ENCODE peak calls at places on chromosome 14, in nine cellular contexts. One of them, this sample, is unnamed.

GRCh38 chr14:68824517-68825347 is 31.9 kb upstream of the ZFP36L1 start:
- DNase-seq in PC-3: peak; percentile 90
- DNase-seq in A549: peak; percentile 80
- DNase-seq in endothelial cell: peak; percentile 84
- DNase-seq in activated B cell treated with CpG ODN at 0.5 μM for 24 hours: no peak
- DNase-seq in fibroblast of mammary gland: peak; percentile 79
- DNase-seq in prostate gland: peak; percentile 35
- DNase-seq in IMR-90: peak; percentile 62
- DNase-seq in left ventricle myocardium inferior: peak; percentile 89
- DNase-seq in this sample: peak; percentile 64

GRCh38 chr14:64636208-64636979 is 67.8 kb upstream of the PLEKHG3 start:
- DNase-seq in PC-3: peak; percentile 87
- DNase-seq in A549: peak; percentile 84
- DNase-seq in endothelial cell: peak; percentile 74
- DNase-seq in activated B cell treated with CpG ODN at 0.5 μM for 24 hours: peak; percentile 54
- DNase-seq in fibroblast of mammary gland: peak; percentile 60
- DNase-seq in prostate gland: peak; percentile 57
- DNase-seq in IMR-90: peak; percentile 67
- DNase-seq in left ventricle myocardium inferior: peak; percentile 63
- DNase-seq in this sample: peak; percentile 51

GRCh38 chr14:56808314-56809201 is 1.7 kb downstream of the OTX2 start:
- DNase-seq in PC-3: no peak
- DNase-seq in A549: no peak
- DNase-seq in endothelial cell: peak; percentile 36
- DNase-seq in activated B cell treated with CpG ODN at 0.5 μM for 24 hours: no peak
- DNase-seq in fibroblast of mammary gland: no peak
- DNase-seq in prostate gland: no peak
- DNase-seq in IMR-90: no peak
- DNase-seq in left ventricle myocardium inferior: no peak
- DNase-seq in this sample: no peak

GRCh38 chr14:91108941-91109611 is 4.8 kb upstream of the DGLUCY start:
- DNase-seq in PC-3: peak; percentile 35
- DNase-seq in A549: no peak
- DNase-seq in endothelial cell: no peak
- DNase-seq in activated B cell treated with CpG ODN at 0.5 μM for 24 hours: no peak
- DNase-seq in fibroblast of mammary gland: no peak
- DNase-seq in prostate gland: peak; percentile 58
- DNase-seq in IMR-90: no peak
- DNase-seq in left ventricle myocardium inferior: no peak
- DNase-seq in this sample: no peak

GRCh38 chr14:89507521-89507920 is 90.5 kb upstream of the FOXN3 start:
- DNase-seq in PC-3: peak; percentile 91
- DNase-seq in A549: no peak
- DNase-seq in endothelial cell: no peak
- DNase-seq in activated B cell treated with CpG ODN at 0.5 μM for 24 hours: no peak
- DNase-seq in fibroblast of mammary gland: peak; percentile 83
- DNase-seq in prostate gland: no peak
- DNase-seq in IMR-90: peak; percentile 91
- DNase-seq in left ventricle myocardium inferior: no peak
- DNase-seq in this sample: no peak

GRCh38 chr14:84006643-84007137 is 1523.3 kb upstream of the FLRT2 start:
- DNase-seq in PC-3: peak; percentile 8
- DNase-seq in A549: no peak
- DNase-seq in endothelial cell: peak; percentile 56
- DNase-seq in activated B cell treated with CpG ODN at 0.5 μM for 24 hours: no peak
- DNase-seq in fibroblast of mammary gland: no peak
- DNase-seq in prostate gland: no peak
- DNase-seq in IMR-90: no peak
- DNase-seq in left ventricle myocardium inferior: no peak
- DNase-seq in this sample: no peak

GRCh38 chr14:91866061-91866460 is 1.3 kb downstream of the TC2N start:
- DNase-seq in PC-3: peak; percentile 15
- DNase-seq in A549: no peak
- DNase-seq in endothelial cell: no peak
- DNase-seq in activated B cell treated with CpG ODN at 0.5 μM for 24 hours: no peak
- DNase-seq in fibroblast of mammary gland: no peak
- DNase-seq in prostate gland: no peak
- DNase-seq in IMR-90: no peak
- DNase-seq in left ventricle myocardium inferior: no peak
- DNase-seq in this sample: no peak

GRCh38 chr14:62983821-62984220 is 61.4 kb downstream of the KCNH5 start:
- DNase-seq in PC-3: no peak
- DNase-seq in A549: no peak
- DNase-seq in endothelial cell: no peak
- DNase-seq in activated B cell treated with CpG ODN at 0.5 μM for 24 hours: no peak
- DNase-seq in fibroblast of mammary gland: no peak
- DNase-seq in prostate gland: no peak
- DNase-seq in IMR-90: no peak
- DNase-seq in left ventricle myocardium inferior: no peak
- DNase-seq in this sample: no peak

GRCh38 chr14:92204792-92205191 is 83.0 kb downstream of the CPSF2 start:
- DNase-seq in PC-3: no peak
- DNase-seq in A549: no peak
- DNase-seq in endothelial cell: no peak
- DNase-seq in activated B cell treated with CpG ODN at 0.5 μM for 24 hours: no peak
- DNase-seq in fibroblast of mammary gland: no peak
- DNase-seq in prostate gland: no peak
- DNase-seq in IMR-90: no peak
- DNase-seq in left ventricle myocardium inferior: no peak
- DNase-seq in this sample: no peak

GRCh38 chr14:76486251-76486743 is 110.4 kb downstream of the ESRRB start:
- DNase-seq in PC-3: no peak
- DNase-seq in A549: no peak
- DNase-seq in endothelial cell: no peak
- DNase-seq in activated B cell treated with CpG ODN at 0.5 μM for 24 hours: no peak
- DNase-seq in fibroblast of mammary gland: no peak
- DNase-seq in prostate gland: no peak
- DNase-seq in IMR-90: no peak
- DNase-seq in left ventricle myocardium inferior: no peak
- DNase-seq in this sample: no peak

GRCh38 chr14:24678801-24679247 is 44.8 kb upstream of the GZMB start:
- DNase-seq in PC-3: peak; percentile 87
- DNase-seq in A549: peak; percentile 60
- DNase-seq in endothelial cell: peak; percentile 80
- DNase-seq in activated B cell treated with CpG ODN at 0.5 μM for 24 hours: peak; percentile 43
- DNase-seq in fibroblast of mammary gland: peak; percentile 89
- DNase-seq in prostate gland: peak; percentile 66
- DNase-seq in IMR-90: peak; percentile 86
- DNase-seq in left ventricle myocardium inferior: peak; percentile 26
- DNase-seq in this sample: peak; percentile 65

GRCh38 chr14:36059531-36059930 is 117.0 kb downstream of the PTCSC3 start:
- DNase-seq in PC-3: no peak
- DNase-seq in A549: no peak
- DNase-seq in endothelial cell: no peak
- DNase-seq in activated B cell treated with CpG ODN at 0.5 μM for 24 hours: no peak
- DNase-seq in fibroblast of mammary gland: no peak
- DNase-seq in prostate gland: no peak
- DNase-seq in IMR-90: no peak
- DNase-seq in left ventricle myocardium inferior: no peak
- DNase-seq in this sample: no peak

GRCh38 chr14:77267937-77268699 is 2.9 kb downstream of the NGB start:
- DNase-seq in PC-3: no peak
- DNase-seq in A549: no peak
- DNase-seq in endothelial cell: no peak
- DNase-seq in activated B cell treated with CpG ODN at 0.5 μM for 24 hours: no peak
- DNase-seq in fibroblast of mammary gland: no peak
- DNase-seq in prostate gland: no peak
- DNase-seq in IMR-90: no peak
- DNase-seq in left ventricle myocardium inferior: no peak
- DNase-seq in this sample: no peak

GRCh38 chr14:105060751-105061427 is 4.3 kb downstream of the GPR132 start:
- DNase-seq in PC-3: no peak
- DNase-seq in A549: no peak
- DNase-seq in endothelial cell: no peak
- DNase-seq in activated B cell treated with CpG ODN at 0.5 μM for 24 hours: no peak
- DNase-seq in fibroblast of mammary gland: no peak
- DNase-seq in prostate gland: no peak
- DNase-seq in IMR-90: no peak
- DNase-seq in left ventricle myocardium inferior: peak; percentile 55
- DNase-seq in this sample: no peak

GRCh38 chr14:101174980-101175606 is 271.6 kb upstream of the RTL1 start:
- DNase-seq in PC-3: no peak
- DNase-seq in A549: no peak
- DNase-seq in endothelial cell: no peak
- DNase-seq in activated B cell treated with CpG ODN at 0.5 μM for 24 hours: no peak
- DNase-seq in fibroblast of mammary gland: no peak
- DNase-seq in prostate gland: no peak
- DNase-seq in IMR-90: no peak
- DNase-seq in left ventricle myocardium inferior: no peak
- DNase-seq in this sample: no peak

DNA sequence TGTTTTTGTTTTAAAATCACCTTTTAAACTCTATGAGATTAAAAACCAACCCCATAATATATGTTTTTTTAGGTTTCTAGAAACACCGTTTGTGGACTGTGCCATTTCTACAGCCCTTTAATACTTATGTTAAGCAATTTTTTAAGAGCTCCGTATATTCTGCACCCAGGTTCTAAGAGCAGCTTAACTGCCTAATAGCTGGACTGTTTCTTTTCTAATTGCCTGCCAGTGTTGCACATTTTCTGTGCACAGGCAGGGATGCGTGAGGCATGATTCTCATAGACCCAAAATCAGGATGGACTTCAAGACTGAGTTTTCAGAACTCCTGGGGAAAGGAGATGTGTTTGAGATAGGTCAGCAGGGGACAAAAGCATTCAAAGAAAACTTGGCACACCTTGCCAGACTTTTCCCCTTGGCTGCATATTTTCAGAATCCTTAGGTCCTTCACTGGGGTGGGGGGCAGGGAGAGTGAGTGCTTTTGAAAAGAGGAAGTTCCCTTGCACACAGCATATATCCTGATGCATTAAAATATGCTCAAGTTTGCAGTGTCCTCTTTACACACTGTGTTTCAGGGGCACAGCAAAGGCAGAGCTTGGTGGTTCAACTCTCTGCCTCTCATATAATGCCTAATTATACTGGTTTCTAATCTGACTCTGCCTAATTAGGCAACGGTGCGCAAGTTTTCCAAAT is 27.9 kb downstream of the TMEM30B start:
- DNase-seq in PC-3: peak; percentile 21
- DNase-seq in A549: no peak
- DNase-seq in endothelial cell: no peak
- DNase-seq in activated B cell treated with CpG ODN at 0.5 μM for 24 hours: no peak
- DNase-seq in fibroblast of mammary gland: no peak
- DNase-seq in prostate gland: no peak
- DNase-seq in IMR-90: no peak
- DNase-seq in left ventricle myocardium inferior: no peak
- DNase-seq in this sample: no peak
- TF ChIP-seq CTCF in PC-3: no peak
- TF ChIP-seq CTCF in A549: no peak
- TF ChIP-seq CTCF in endothelial cell: peak; percentile 3
- TF ChIP-seq CTCF in activated B cell treated with CpG ODN at 0.5 μM for 24 hours: no peak
- TF ChIP-seq CTCF in fibroblast of mammary gland: no peak
- TF ChIP-seq CTCF in prostate gland: no peak
- TF ChIP-seq CTCF in IMR-90: no peak
- TF ChIP-seq CTCF in left ventricle myocardium inferior: peak; percentile 35
- TF ChIP-seq CTCF in this sample: no peak

DNA sequence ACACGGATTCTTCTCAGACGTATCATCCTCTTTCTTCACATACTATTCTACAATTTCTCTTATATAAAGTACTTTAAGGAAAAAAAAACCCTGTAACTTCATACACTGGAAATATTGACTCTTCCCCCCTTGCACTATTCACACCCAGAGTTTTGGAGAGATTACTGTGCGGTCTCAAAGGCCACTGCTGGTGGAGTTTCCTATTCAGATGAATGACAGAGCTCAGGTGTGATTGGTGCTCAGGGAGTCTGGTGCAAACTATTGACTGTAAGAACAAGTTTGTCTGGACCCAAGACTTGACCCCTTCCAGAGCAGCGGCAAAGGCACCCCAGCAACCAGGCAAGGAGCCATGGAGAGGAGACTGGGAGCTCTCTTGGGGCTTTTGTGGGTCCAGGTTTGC is 187.5 kb upstream of the OR4E1 start:
- DNase-seq in PC-3: no peak
- DNase-seq in A549: no peak
- DNase-seq in endothelial cell: no peak
- DNase-seq in activated B cell treated with CpG ODN at 0.5 μM for 24 hours: no peak
- DNase-seq in fibroblast of mammary gland: no peak
- DNase-seq in prostate gland: no peak
- DNase-seq in IMR-90: no peak
- DNase-seq in left ventricle myocardium inferior: no peak
- DNase-seq in this sample: no peak
- TF ChIP-seq CTCF in PC-3: no peak
- TF ChIP-seq CTCF in A549: no peak
- TF ChIP-seq CTCF in endothelial cell: no peak
- TF ChIP-seq CTCF in activated B cell treated with CpG ODN at 0.5 μM for 24 hours: no peak
- TF ChIP-seq CTCF in fibroblast of mammary gland: no peak
- TF ChIP-seq CTCF in prostate gland: no peak
- TF ChIP-seq CTCF in IMR-90: no peak
- TF ChIP-seq CTCF in left ventricle myocardium inferior: no peak
- TF ChIP-seq CTCF in this sample: no peak

GRCh38 chr14:99593971-99594841 is 9.8 kb downstream of the CCDC85C start:
- DNase-seq in PC-3: no peak
- DNase-seq in A549: no peak
- DNase-seq in endothelial cell: no peak
- DNase-seq in activated B cell treated with CpG ODN at 0.5 μM for 24 hours: no peak
- DNase-seq in fibroblast of mammary gland: no peak
- DNase-seq in prostate gland: no peak
- DNase-seq in IMR-90: no peak
- DNase-seq in left ventricle myocardium inferior: no peak
- DNase-seq in this sample: no peak
- TF ChIP-seq CTCF in PC-3: no peak
- TF ChIP-seq CTCF in A549: no peak
- TF ChIP-seq CTCF in endothelial cell: no peak
- TF ChIP-seq CTCF in activated B cell treated with CpG ODN at 0.5 μM for 24 hours: no peak
- TF ChIP-seq CTCF in fibroblast of mammary gland: no peak
- TF ChIP-seq CTCF in prostate gland: no peak
- TF ChIP-seq CTCF in IMR-90: no peak
- TF ChIP-seq CTCF in left ventricle myocardium inferior: no peak
- TF ChIP-seq CTCF in this sample: no peak

DNA sequence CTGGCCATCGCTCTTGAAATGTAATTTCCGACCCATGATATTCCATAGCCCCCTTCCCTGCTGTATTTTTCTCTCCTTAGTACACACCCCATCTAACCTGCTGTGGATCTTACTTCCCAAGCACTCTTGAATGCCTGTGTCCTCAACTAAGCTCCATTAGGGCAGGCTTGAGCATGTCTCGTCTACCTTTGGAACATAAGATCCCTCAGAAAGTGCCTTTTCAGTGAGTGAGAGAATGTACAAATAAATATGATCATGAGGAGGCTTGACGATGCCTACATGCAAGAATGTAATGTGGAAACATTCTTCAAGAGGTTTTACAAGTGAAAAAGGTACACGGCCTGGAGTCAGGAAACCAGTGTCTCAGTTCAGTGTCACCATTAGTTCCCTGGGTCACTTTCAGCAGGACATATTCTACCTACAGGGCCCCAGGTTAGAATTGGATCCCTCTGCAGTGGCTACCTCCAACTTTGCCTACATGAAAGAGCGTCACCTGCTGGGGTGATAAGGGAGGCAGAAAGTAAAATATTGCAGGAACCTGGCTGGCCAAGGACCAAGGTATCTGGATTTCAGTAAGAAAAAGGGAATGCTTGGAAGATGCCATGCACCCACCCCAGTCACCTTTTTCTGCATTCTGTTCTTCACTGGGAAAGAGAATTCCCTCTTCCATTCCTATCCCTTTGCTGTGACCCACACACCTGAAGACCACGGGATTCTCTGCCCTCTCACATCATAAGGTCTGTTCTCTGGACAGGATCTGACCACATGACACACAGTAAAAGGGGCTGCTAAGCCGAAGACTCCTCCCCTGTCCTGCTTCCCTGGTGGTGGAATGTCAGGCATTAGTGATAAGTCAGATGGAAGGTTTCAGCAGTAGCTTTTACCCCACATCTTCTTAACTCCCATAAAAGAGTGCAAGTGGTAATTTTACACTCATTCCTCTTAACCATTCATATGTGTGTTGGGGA is 24.6 kb upstream of the SERPINA1 start:
- DNase-seq in PC-3: peak; percentile 12
- DNase-seq in A549: no peak
- DNase-seq in endothelial cell: no peak
- DNase-seq in activated B cell treated with CpG ODN at 0.5 μM for 24 hours: no peak
- DNase-seq in fibroblast of mammary gland: no peak
- DNase-seq in prostate gland: no peak
- DNase-seq in IMR-90: no peak
- DNase-seq in left ventricle myocardium inferior: no peak
- DNase-seq in this sample: no peak
- TF ChIP-seq CTCF in PC-3: peak; percentile 44
- TF ChIP-seq CTCF in A549: peak; percentile 7
- TF ChIP-seq CTCF in endothelial cell: no peak
- TF ChIP-seq CTCF in activated B cell treated with CpG ODN at 0.5 μM for 24 hours: no peak
- TF ChIP-seq CTCF in fibroblast of mammary gland: peak; percentile 57
- TF ChIP-seq CTCF in prostate gland: no peak
- TF ChIP-seq CTCF in IMR-90: peak; percentile 42
- TF ChIP-seq CTCF in left ventricle myocardium inferior: no peak
- TF ChIP-seq CTCF in this sample: peak; percentile 58